ENCODE peak calls at places on chromosomes 6 and 20, in five cellular contexts. T is DND-41; N is suprapubic skin; B is lung; L is CD8-positive, alpha-beta T cell. S is an unnamed sample.

GRCh38 chr6:149077208-149077607 is 240.3 kb upstream of the TAB2 start:
- DNase-seq in T (no peak), N (no peak), B (no peak), L (no peak), S (no peak)

GRCh38 chr20:64164123-64164836 is at the start of gene MYT1:
- DNase-seq in T (no peak), N (no peak), B (no peak), L (no peak), S (no peak)

GRCh38 chr6:139853302-139853992 is 479.0 kb upstream of the CITED2 start:
- DNase-seq in T (no peak), N (no peak), B (no peak), L (no peak), S (no peak)

GRCh38 chr6:10316327-10316726 is 98.5 kb downstream of the TFAP2A start:
- DNase-seq in T (no peak), N (no peak), B (no peak), L (no peak), S (no peak)

GRCh38 chr6:11067348-11067747 is 23.2 kb upstream of the ELOVL2 start:
- DNase-seq in T (no peak), N (no peak), B (no peak), L (no peak), S (no peak)

GRCh38 chr20:21609221-21609620 is 95.4 kb upstream of the NKX2-2 start:
- DNase-seq in T (no peak), N (no peak), B (no peak), L (no peak), S (no peak)

GRCh38 chr6:57432162-57432561 is 114.7 kb downstream of the PRIM2 start:
- DNase-seq in T (no peak), N (no peak), B (no peak), L (no peak), S (peak; percentile 29)

GRCh38 chr6:113488061-113488460 is 369.1 kb upstream of the MARCKS start:
- DNase-seq in T (no peak), N (no peak), B (no peak), L (no peak), S (no peak)

GRCh38 chr6:19880066-19880465 is 42.9 kb downstream of the ID4 start:
- DNase-seq in T (no peak), N (no peak), B (no peak), L (no peak), S (no peak)

GRCh38 chr6:42392871-42393270 is 58.9 kb downstream of the TRERF1 start:
- DNase-seq in T (no peak), N (peak; percentile 38), B (no peak), L (no peak), S (no peak)

GRCh38 chr6:110181131-110182027 is 1.2 kb downstream of the CDC40 start:
- DNase-seq in T (no peak), N (no peak), B (no peak), L (no peak), S (no peak)

GRCh38 chr20:6697228-6697972 is 70.1 kb upstream of the BMP2 start:
- DNase-seq in T (no peak), N (no peak), B (no peak), L (no peak), S (no peak)

GRCh38 chr6:17393335-17394191 is at the start of gene CAP2:
- DNase-seq in T (no peak), N (peak; percentile 80), B (peak; percentile 58), L (no peak), S (no peak)

GRCh38 chr6:32818867-32819266 is 2.1 kb upstream of the HLA-DOB start:
- DNase-seq in T (no peak), N (no peak), B (no peak), L (no peak), S (no peak)

GRCh38 chr6:125846292-125847024 is 55.7 kb downstream of the NCOA7 start:
- DNase-seq in T (no peak), N (no peak), B (no peak), L (no peak), S (no peak)

GRCh38 chr6:20334334-20334733 is 67.3 kb upstream of the E2F3 start:
- DNase-seq in T (no peak), N (no peak), B (no peak), L (no peak), S (no peak)

GRCh38 chr6:100267721-100268123 is 197.0 kb downstream of the SIM1 start:
- DNase-seq in T (no peak), N (no peak), B (no peak), L (no peak), S (no peak)

GRCh38 chr20:25457886-25458680 is 50.6 kb downstream of the GINS1 start:
- DNase-seq in T (no peak), N (no peak), B (no peak), L (no peak), S (no peak)

GRCh38 chr20:34516874-34517542 is 786 bp downstream of the DYNLRB1 start:
- DNase-seq in T (peak; percentile 67), N (no peak), B (no peak), L (peak; percentile 35), S (no peak)

GRCh38 chr6:115945806-115946205 is 114.9 kb downstream of the FRK start:
- DNase-seq in T (no peak), N (no peak), B (no peak), L (no peak), S (no peak)

GRCh38 chr20:17878912-17879602 is 89.5 kb downstream of the SNX5 start:
- DNase-seq in T (no peak), N (no peak), B (no peak), L (no peak), S (no peak)

GRCh38 chr6:30548375-30548774 is 7.9 kb downstream of the GNL1 start:
- DNase-seq in T (no peak), N (no peak), B (no peak), L (no peak), S (no peak)

GRCh38 chr20:53738039-53738944 is 144.7 kb upstream of the ZNF217 start:
- DNase-seq in T (no peak), N (peak; percentile 83), B (peak; percentile 74), L (no peak), S (no peak)

GRCh38 chr6:112193111-112193510 is 61.3 kb downstream of the LAMA4 start:
- DNase-seq in T (no peak), N (no peak), B (no peak), L (no peak), S (no peak)

GRCh38 chr6:160930547-160931377 is 60.8 kb upstream of the MAP3K4 start:
- DNase-seq in T (no peak), N (peak; percentile 88), B (peak; percentile 81), L (peak; percentile 58), S (peak; percentile 20)

GRCh38 chr20:19504251-19504650 is 253.8 kb upstream of the RIN2 start:
- DNase-seq in T (no peak), N (no peak), B (no peak), L (no peak), S (no peak)

GRCh38 chr20:23186808-23187207 is 100.7 kb upstream of the CD93 start:
- DNase-seq in T (no peak), N (no peak), B (no peak), L (no peak), S (no peak)

GRCh38 chr20:39451386-39451785 is 489.2 kb downstream of the DHX35 start:
- DNase-seq in T (no peak), N (no peak), B (no peak), L (no peak), S (no peak)

GRCh38 chr6:89776583-89777233 is 42.9 kb downstream of the MDN1 start:
- DNase-seq in T (no peak), N (no peak), B (no peak), L (no peak), S (no peak)

GRCh38 chr6:112026933-112027332 is 27.0 kb upstream of the CCN6 start:
- DNase-seq in T (no peak), N (no peak), B (no peak), L (no peak), S (no peak)

GRCh38 chr20:35023624-35024023 is 68.0 kb downstream of the MYH7B start:
- DNase-seq in T (no peak), N (no peak), B (no peak), L (no peak), S (no peak)

GRCh38 chr6:118761643-118762042 is 110.3 kb upstream of the CEP85L start:
- DNase-seq in T (no peak), N (no peak), B (no peak), L (no peak), S (no peak)

DNA sequence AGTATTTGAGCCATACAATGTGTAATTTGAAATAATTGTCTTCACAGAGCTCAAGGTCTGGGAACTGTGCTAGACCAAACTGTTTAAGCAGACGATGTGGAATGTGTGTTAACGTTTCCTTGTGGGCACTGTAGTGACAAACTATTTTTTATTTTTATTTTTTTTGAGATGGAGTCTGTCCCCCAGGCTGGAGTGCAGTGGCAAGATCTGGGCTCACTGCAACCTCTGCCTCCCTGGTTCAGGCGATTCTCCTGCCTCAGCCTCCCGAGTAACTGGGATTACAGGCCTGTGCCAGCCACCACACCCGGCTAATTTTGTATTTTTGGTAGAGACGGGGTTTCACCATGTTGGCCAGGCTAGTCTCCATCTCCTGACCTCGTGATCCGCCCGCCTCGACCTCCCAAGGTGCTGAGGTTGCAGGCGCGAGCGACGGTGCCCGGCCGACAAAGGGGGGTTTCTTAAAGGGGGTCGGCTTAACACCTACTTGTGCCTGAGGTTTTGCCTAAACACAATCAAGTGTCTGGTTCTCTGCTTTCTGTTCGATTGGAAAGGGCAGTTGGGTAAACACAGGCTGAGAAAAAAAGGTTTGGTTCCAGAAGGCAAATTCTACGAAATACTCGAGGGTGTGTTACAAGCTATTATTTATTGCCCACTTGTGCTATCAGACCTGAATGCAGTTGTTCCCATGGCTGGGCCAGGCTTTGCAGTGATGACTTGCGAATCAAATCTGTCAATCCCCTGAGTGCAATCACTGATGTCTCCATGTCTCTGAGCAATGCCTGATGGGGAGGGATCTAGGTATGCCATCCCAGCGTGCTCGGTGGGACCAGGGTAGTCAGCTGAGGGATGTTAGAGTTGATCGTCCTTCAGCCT is 1.3 kb downstream of the NOP56 start:
- DNase-seq in T (no peak), N (no peak), B (no peak), L (no peak), S (no peak)
- H3K36me3 ChIP-seq in T (peaks cover 58% of the 10 kb centered on the region), N (peaks cover 47% of the 10 kb centered on the region), B (peaks cover 43% of the 10 kb centered on the region), L (peaks cover 48% of the 10 kb centered on the region), S (peaks cover 47% of the 10 kb centered on the region)

GRCh38 chr6:157944983-157945931 is 36.4 kb upstream of the SYNJ2 start:
- DNase-seq in T (no peak), N (no peak), B (no peak), L (no peak), S (no peak)
- H3K36me3 ChIP-seq in T (no peaks in the 10 kb centered on the region), N (peaks cover 54% of the 10 kb centered on the region), B (peaks cover 30% of the 10 kb centered on the region), L (peaks cover 13% of the 10 kb centered on the region), S (peaks cover 25% of the 10 kb centered on the region)

GRCh38 chr6:166942393-166943168 is 13.8 kb downstream of the RNASET2 start:
- DNase-seq in T (no peak), N (no peak), B (no peak), L (no peak), S (peak; percentile 38)
- H3K36me3 ChIP-seq in T (peaks cover 31% of the 10 kb centered on the region), N (peaks cover 42% of the 10 kb centered on the region), B (peaks cover 32% of the 10 kb centered on the region), L (peaks cover 37% of the 10 kb centered on the region), S (peaks cover 70% of the 10 kb centered on the region)

GRCh38 chr20:52532674-52533073 is 341.1 kb upstream of the ZFP64 start:
- DNase-seq in T (no peak), N (no peak), B (no peak), L (no peak), S (no peak)

GRCh38 chr20:52524865-52525264 is 333.3 kb upstream of the ZFP64 start:
- DNase-seq in T (no peak), N (no peak), B (no peak), L (no peak), S (no peak)

GRCh38 chr20:52533401-52533800 is 341.8 kb upstream of the ZFP64 start:
- DNase-seq in T (no peak), N (no peak), B (no peak), L (no peak), S (no peak)

GRCh38 chr20:52529856-52530255 is 338.3 kb upstream of the ZFP64 start:
- DNase-seq in T (no peak), N (no peak), B (no peak), L (no peak), S (no peak)
- H3K36me3 ChIP-seq in T (no peaks in the 10 kb centered on the region), N (no peaks in the 10 kb centered on the region), B (no peaks in the 10 kb centered on the region), L (no peaks in the 10 kb centered on the region), S (no peaks in the 10 kb centered on the region)